ENCODE peak calls at places on chromosomes 2 and 18, in nine cellular contexts. M is nephron progenitor cell, X is heart right ventricle, J is neural crest cell, U is MCF 10A, Z is lower leg skin, S is endodermal cell, L is glutamatergic neuron, D is AG04450. Y is an unnamed sample.

GRCh38 chr2:200786826-200787225 is 24.9 kb upstream of the BZW1 start:
- DNase-seq in M (no peak), X (no peak), J (no peak), U (peak; percentile 62), Z (no peak), S (no peak), L (no peak), D (peak; percentile 27), Y (no peak)

GRCh38 chr2:7356909-7357584 is 439.8 kb downstream of the RNF144A start:
- DNase-seq in M (no peak), X (no peak), J (no peak), U (no peak), Z (no peak), S (no peak), L (no peak), D (no peak), Y (no peak)

GRCh38 chr18:3727260-3727659 is 277.3 kb downstream of the TGIF1 start:
- DNase-seq in M (no peak), X (no peak), J (no peak), U (no peak), Z (no peak), S (no peak), L (no peak), D (no peak), Y (no peak)

GRCh38 chr2:188701836-188702235 is 272.3 kb upstream of the COL3A1 start:
- DNase-seq in M (no peak), X (no peak), J (no peak), U (no peak), Z (no peak), S (no peak), L (no peak), D (no peak), Y (no peak)

GRCh38 chr2:62410015-62410453 is 96.0 kb downstream of the TMEM17 start:
- DNase-seq in M (no peak), X (no peak), J (no peak), U (no peak), Z (no peak), S (no peak), L (no peak), D (no peak), Y (peak; percentile 67)

GRCh38 chr18:76981388-76981968 is 151.1 kb downstream of the MBP start:
- DNase-seq in M (no peak), X (no peak), J (no peak), U (no peak), Z (no peak), S (peak; percentile 67), L (no peak), D (no peak), Y (peak; percentile 72)

GRCh38 chr2:28429636-28430376 is 37.1 kb downstream of the FOSL2 start:
- DNase-seq in M (no peak), X (no peak), J (no peak), U (no peak), Z (no peak), S (no peak), L (no peak), D (no peak), Y (no peak)

GRCh38 chr18:80202264-80202998 is 44.9 kb downstream of the PARD6G start:
- DNase-seq in M (no peak), X (no peak), J (no peak), U (no peak), Z (peak; percentile 9), S (no peak), L (no peak), D (no peak), Y (no peak)

GRCh38 chr18:28269750-28270149 is 92.8 kb upstream of the CDH2 start:
- DNase-seq in M (no peak), X (no peak), J (no peak), U (no peak), Z (no peak), S (no peak), L (no peak), D (no peak), Y (no peak)

GRCh38 chr18:42514522-42514921 is 559.5 kb downstream of the PIK3C3 start:
- DNase-seq in M (no peak), X (no peak), J (no peak), U (peak; percentile 74), Z (no peak), S (no peak), L (no peak), D (no peak), Y (no peak)

GRCh38 chr2:73979686-73980085 is 5.0 kb upstream of the TET3 start:
- DNase-seq in M (no peak), X (no peak), J (no peak), U (peak; percentile 93), Z (no peak), S (no peak), L (no peak), D (peak; percentile 65), Y (no peak)

GRCh38 chr18:40413160-40413559 is 1541.9 kb upstream of the PIK3C3 start:
- DNase-seq in M (peak; percentile 42), X (no peak), J (peak; percentile 28), U (peak; percentile 52), Z (no peak), S (peak; percentile 85), L (peak; percentile 51), D (no peak), Y (no peak)

GRCh38 chr2:225889452-225889851 is 489.9 kb downstream of the NYAP2 start:
- DNase-seq in M (no peak), X (no peak), J (peak; percentile 5), U (peak; percentile 70), Z (peak; percentile 28), S (no peak), L (no peak), D (peak; percentile 74), Y (no peak)

GRCh38 chr2:55063713-55064323 is 13.6 kb upstream of the RTN4 start:
- DNase-seq in M (no peak), X (no peak), J (no peak), U (no peak), Z (no peak), S (no peak), L (no peak), D (no peak), Y (no peak)

GRCh38 chr2:11080253-11081115 is 74.8 kb upstream of the SLC66A3 start:
- DNase-seq in M (no peak), X (no peak), J (peak; percentile 25), U (no peak), Z (peak; percentile 8), S (peak; percentile 50), L (no peak), D (no peak), Y (peak; percentile 73)

GRCh38 chr2:225434014-225434413 is 34.5 kb downstream of the NYAP2 start:
- DNase-seq in M (peak; percentile 18), X (no peak), J (no peak), U (no peak), Z (no peak), S (peak; percentile 63), L (no peak), D (no peak), Y (no peak)

GRCh38 chr2:24986397-24986796 is 14.6 kb upstream of the DNAJC27 start:
- DNase-seq in M (no peak), X (no peak), J (no peak), U (no peak), Z (peak; percentile 24), S (no peak), L (no peak), D (no peak), Y (no peak)

GRCh38 chr2:178128836-178129630 is 16.8 kb downstream of the RBM45 start:
- DNase-seq in M (no peak), X (no peak), J (no peak), U (no peak), Z (no peak), S (no peak), L (no peak), D (no peak), Y (no peak)

GRCh38 chr2:128451084-128451483 is 132.4 kb upstream of the HS6ST1 start:
- DNase-seq in M (no peak), X (no peak), J (no peak), U (no peak), Z (no peak), S (peak; percentile 20), L (no peak), D (no peak), Y (peak; percentile 73)

DNA sequence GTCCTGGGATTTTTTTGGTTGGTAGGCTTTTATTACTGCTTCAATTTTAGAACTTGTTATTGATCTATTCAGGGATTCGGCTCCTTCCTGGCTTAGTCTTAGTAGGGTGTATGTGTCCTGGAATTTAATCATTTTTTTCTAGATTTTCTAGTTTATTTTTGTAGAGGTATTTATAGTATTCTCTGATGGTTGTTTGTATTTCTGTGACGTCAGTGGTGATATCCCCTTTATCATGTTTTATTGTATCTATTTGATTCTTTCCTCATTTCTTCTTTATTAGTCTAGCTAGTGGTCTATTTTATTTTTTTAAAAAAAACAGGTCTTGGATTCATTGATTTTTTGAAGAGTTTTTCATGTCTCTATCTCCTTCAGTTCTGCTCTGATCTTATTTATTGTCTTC is 193.3 kb upstream of the MAP2 start:
- DNase-seq in M (no peak), X (no peak), J (no peak), U (no peak), Z (no peak), S (no peak), L (no peak), D (no peak), Y (no peak)
- TF ChIP-seq CTCF in M (no peak), X (no peak), J (no peak), U (no peak), Z (no peak), S (no peak), L (no peak), D (no peak), Y (no peak)

GRCh38 chr18:25592804-25593360 is 240.9 kb upstream of the ZNF521 start:
- DNase-seq in M (no peak), X (no peak), J (no peak), U (no peak), Z (no peak), S (no peak), L (no peak), D (no peak), Y (no peak)
- TF ChIP-seq CTCF in M (no peak), X (no peak), J (no peak), U (no peak), Z (no peak), S (peak; percentile 62), L (no peak), D (no peak), Y (no peak)

DNA sequence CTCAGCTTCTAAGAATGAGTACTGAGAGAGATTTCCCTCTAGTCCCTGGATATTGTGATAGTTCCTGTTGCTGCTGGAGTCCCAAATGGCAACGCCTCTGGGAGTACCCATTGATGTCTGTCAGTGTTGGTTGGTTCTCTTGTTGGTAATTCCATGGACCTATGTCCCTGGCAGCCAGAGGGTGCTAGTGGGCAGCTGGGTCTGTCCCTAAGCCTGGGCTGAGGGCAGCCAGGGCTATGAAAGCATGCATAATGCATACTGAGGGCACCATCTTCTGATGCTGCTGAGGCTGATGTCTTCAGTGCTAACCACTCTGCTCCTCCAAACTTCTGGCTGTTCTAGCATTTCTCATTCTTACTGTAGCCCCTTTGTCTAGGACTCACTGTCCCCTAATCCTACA is 35.9 kb downstream of the NABP1 start:
- DNase-seq in M (no peak), X (no peak), J (no peak), U (peak; percentile 37), Z (no peak), S (peak; percentile 63), L (no peak), D (no peak), Y (no peak)
- TF ChIP-seq CTCF in M (no peak), X (no peak), J (no peak), U (no peak), Z (no peak), S (peak; percentile 63), L (no peak), D (no peak), Y (no peak)

GRCh38 chr2:164498841-164499240 is 122.4 kb downstream of the GRB14 start:
- DNase-seq in M (no peak), X (no peak), J (no peak), U (no peak), Z (no peak), S (no peak), L (no peak), D (no peak), Y (no peak)

GRCh38 chr2:164504253-164504652 is 117.0 kb downstream of the GRB14 start:
- DNase-seq in M (peak; percentile 5), X (no peak), J (no peak), U (peak; percentile 37), Z (no peak), S (peak; percentile 90), L (no peak), D (no peak), Y (no peak)
- TF ChIP-seq CTCF in M (peak; percentile 16), X (no peak), J (peak; percentile 47), U (peak; percentile 10), Z (no peak), S (peak; percentile 82), L (no peak), D (peak; percentile 5), Y (peak; percentile 22)

Y was measured in osteocyte.